ENCODE peak calls at places on chromosomes 12 and 14, in five cellular contexts. J, Y, I, Z and T are unnamed samples.

GRCh38 chr12:51160814-51161459 is 12.0 kb downstream of the TFCP2 start:
- DNase-seq in Z (no peak), J (no peak), I (no peak), Y (peak), T (no peak)

GRCh38 chr12:53060064-53060720 is 10.3 kb downstream of the TNS2 start:
- DNase-seq in J (no peak), Z (no peak), Y (no peak), I (no peak), T (peak)

GRCh38 chr12:109483346-109483745 is 5.9 kb downstream of the UBE3B start:
- DNase-seq in J (no peak), Y (no peak), Z (no peak), I (no peak), T (no peak)

GRCh38 chr12:93805736-93806141 is 128.6 kb downstream of the CRADD start:
- DNase-seq in Z (no peak), Y (no peak), J (peak), I (no peak), T (no peak)

GRCh38 chr14:64253672-64254071 is 40.5 kb downstream of the ESR2 start:
- DNase-seq in I (no peak), Y (peak), Z (no peak), J (no peak), T (no peak)

GRCh38 chr12:75750950-75751349 is 239.5 kb upstream of the KRR1 start:
- DNase-seq in Z (no peak), J (no peak), I (no peak), Y (peak), T (no peak)

GRCh38 chr12:38906482-38907170 is 1.2 kb upstream of the CPNE8 start:
- DNase-seq in Y (peak), J (peak), I (peak), Z (peak), T (peak)

GRCh38 chr12:72346331-72346944 is 74.3 kb downstream of the TRHDE start:
- DNase-seq in J (peak), Y (peak), Z (no peak), I (no peak), T (peak)

GRCh38 chr12:49515266-49515665 is 23.6 kb upstream of the KCNH3 start:
- DNase-seq in I (no peak), J (no peak), Y (peak), Z (peak), T (no peak)

GRCh38 chr12:107379852-107380567 is 286.7 kb upstream of the CRY1 start:
- DNase-seq in I (no peak), J (no peak), Z (no peak), Y (peak), T (peak)

GRCh38 chr12:61367281-61367785 is 892.9 kb upstream of the USP15 start:
- DNase-seq in Y (no peak), J (no peak), Z (no peak), I (no peak), T (no peak)

GRCh38 chr14:102155150-102155549 is 15.5 kb downstream of the WDR20 start:
- DNase-seq in I (no peak), Y (peak), J (no peak), Z (no peak), T (no peak)

GRCh38 chr14:50040401-50040775 is 76.0 kb downstream of the VCPKMT start:
- DNase-seq in I (no peak), J (no peak), Z (no peak), Y (peak), T (no peak)

GRCh38 chr12:11823043-11823442 is 173.6 kb downstream of the ETV6 start:
- DNase-seq in I (no peak), Y (peak), Z (no peak), J (no peak), T (no peak)

GRCh38 chr14:40944521-40944920 is 662.2 kb upstream of the LRFN5 start:
- DNase-seq in Y (no peak), J (no peak), I (no peak), Z (no peak), T (no peak)

GRCh38 chr14:49687942-49688700 is at the start of gene POLE2:
- DNase-seq in Y (peak), Z (no peak), I (peak), J (peak), T (peak)

GRCh38 chr12:98939350-98939749 is 294.3 kb downstream of the APAF1 start:
- DNase-seq in Y (peak), J (peak), I (no peak), Z (no peak), T (no peak)

GRCh38 chr14:35286707-35287106 is 5.5 kb upstream of the PSMA6 start:
- DNase-seq in Y (no peak), J (no peak), I (no peak), Z (no peak), T (no peak)

GRCh38 chr12:54882074-54882473 is 27.8 kb downstream of the MUCL1 start:
- DNase-seq in Z (no peak), I (no peak), J (no peak), Y (no peak), T (no peak)

GRCh38 chr12:69897744-69898143 is 72.7 kb downstream of the MYRFL start:
- DNase-seq in Y (peak), J (peak), I (no peak), Z (no peak), T (no peak)

GRCh38 chr14:56044196-56044595 is 74.0 kb upstream of the PELI2 start:
- DNase-seq in I (no peak), J (no peak), Z (no peak), Y (no peak), T (no peak)

GRCh38 chr14:31954991-31955390 is 122.1 kb upstream of the ARHGAP5 start:
- DNase-seq in I (no peak), Z (no peak), J (no peak), Y (no peak), T (no peak)

GRCh38 chr12:19084547-19084946 is 45.0 kb upstream of the PLEKHA5 start:
- DNase-seq in Y (no peak), J (no peak), I (no peak), Z (no peak), T (no peak)

GRCh38 chr12:30806989-30807694 is 52.4 kb upstream of the CAPRIN2 start:
- DNase-seq in I (no peak), Y (peak), Z (peak), J (peak), T (peak)

GRCh38 chr14:96053600-96054381 is 14.6 kb downstream of the C14orf132 start:
- DNase-seq in Y (peak), J (peak), Z (no peak), I (no peak), T (peak)

GRCh38 chr12:90058721-90059120 is 350.1 kb upstream of the ATP2B1 start:
- DNase-seq in J (no peak), I (no peak), Z (no peak), Y (peak), T (no peak)

GRCh38 chr14:56694609-56695008 is 115.0 kb downstream of the TMEM260 start:
- DNase-seq in Y (no peak), J (no peak), Z (no peak), I (no peak), T (no peak)

GRCh38 chr14:102930753-102931579 is 8.5 kb downstream of the AMN start:
- DNase-seq in Z (no peak), I (no peak), Y (peak), J (peak), T (no peak)

GRCh38 chr12:52203126-52203921 is 11.5 kb upstream of the KRT80 start:
- DNase-seq in Y (peak), J (peak), Z (no peak), I (no peak), T (peak)

GRCh38 chr14:99231850-99232401 is 40.1 kb downstream of the BCL11B start:
- DNase-seq in J (no peak), Z (no peak), I (no peak), Y (no peak), T (no peak)

GRCh38 chr12:39795481-39795880 is 175.9 kb upstream of the ABCD2 start:
- DNase-seq in I (no peak), J (no peak), Z (no peak), Y (no peak), T (no peak)

GRCh38 chr12:82672811-82673495 is 13.8 kb upstream of the TMTC2 start:
- DNase-seq in J (no peak), Z (no peak), Y (no peak), I (no peak), T (no peak)

GRCh38 chr14:62661818-62662217 is 383.4 kb downstream of the KCNH5 start:
- DNase-seq in J (no peak), Y (no peak), Z (no peak), I (no peak), T (no peak)

GRCh38 chr14:56390859-56391258 is 188.7 kb upstream of the TMEM260 start:
- DNase-seq in Y (no peak), Z (no peak), J (no peak), I (no peak), T (no peak)

GRCh38 chr14:29846339-29847129 is 81.1 kb downstream of the PRKD1 start:
- DNase-seq in J (no peak), Z (no peak), Y (no peak), I (no peak), T (no peak)

GRCh38 chr14:89588840-89589296 is 171.8 kb upstream of the FOXN3 start:
- DNase-seq in I (no peak), J (no peak), Z (no peak), Y (no peak), T (no peak)

GRCh38 chr12:96766232-96766631 is 140.8 kb upstream of the NEDD1 start:
- DNase-seq in Y (no peak), Z (no peak), J (no peak), I (no peak), T (no peak)

GRCh38 chr14:76844223-76844622 is 18.0 kb downstream of the LRRC74A start:
- DNase-seq in J (peak), Y (peak), I (no peak), Z (no peak), T (peak)